ENCODE peak calls at places on chromosomes 11 and 22, in eight cellular contexts. One of them, this sample, is unnamed.

GRCh38 chr11:28858076-28858475 is 749.9 kb downstream of the METTL15 start:
- DNase-seq in HCEC 1CT: no peak
- DNase-seq in NCI-H1105: no peak
- DNase-seq in adrenal gland: no peak
- DNase-seq in HepG2: no peak
- DNase-seq in SW 1271: no peak
- DNase-seq in OCI-LY7: no peak
- DNase-seq in pancreas: no peak
- DNase-seq in this sample: no peak

GRCh38 chr22:21569459-21570161 is 2.1 kb downstream of the UBE2L3 start:
- DNase-seq in HepG2: no peak
- DNase-seq in NCI-H1105: no peak
- DNase-seq in OCI-LY7: no peak
- DNase-seq in pancreas: no peak
- DNase-seq in SW 1271: no peak
- DNase-seq in adrenal gland: no peak
- DNase-seq in HCEC 1CT: no peak
- DNase-seq in this sample: no peak

GRCh38 chr11:14202263-14203173 is 156.5 kb downstream of the RRAS2 start:
- DNase-seq in NCI-H1105: no peak
- DNase-seq in SW 1271: no peak
- DNase-seq in HCEC 1CT: no peak
- DNase-seq in HepG2: no peak
- DNase-seq in OCI-LY7: peak
- DNase-seq in adrenal gland: no peak
- DNase-seq in pancreas: no peak
- DNase-seq in this sample: no peak

GRCh38 chr11:70473873-70474690 is 75.8 kb downstream of the CTTN start:
- DNase-seq in adrenal gland: no peak
- DNase-seq in NCI-H1105: no peak
- DNase-seq in HepG2: no peak
- DNase-seq in OCI-LY7: no peak
- DNase-seq in pancreas: no peak
- DNase-seq in SW 1271: no peak
- DNase-seq in HCEC 1CT: no peak
- DNase-seq in this sample: no peak

GRCh38 chr22:33539902-33540751 is 380.1 kb downstream of the LARGE1 start:
- DNase-seq in adrenal gland: peak
- DNase-seq in NCI-H1105: no peak
- DNase-seq in OCI-LY7: no peak
- DNase-seq in HCEC 1CT: no peak
- DNase-seq in pancreas: peak
- DNase-seq in HepG2: peak
- DNase-seq in SW 1271: no peak
- DNase-seq in this sample: peak

GRCh38 chr11:109697140-109697843 is 275.3 kb downstream of the C11orf87 start:
- DNase-seq in SW 1271: peak
- DNase-seq in pancreas: peak
- DNase-seq in NCI-H1105: peak
- DNase-seq in HCEC 1CT: peak
- DNase-seq in adrenal gland: no peak
- DNase-seq in OCI-LY7: peak
- DNase-seq in HepG2: peak
- DNase-seq in this sample: no peak

GRCh38 chr22:46107753-46108563 is 42.4 kb upstream of the PPARA start:
- DNase-seq in HepG2: no peak
- DNase-seq in HCEC 1CT: no peak
- DNase-seq in NCI-H1105: no peak
- DNase-seq in adrenal gland: peak
- DNase-seq in OCI-LY7: no peak
- DNase-seq in SW 1271: no peak
- DNase-seq in pancreas: no peak
- DNase-seq in this sample: no peak

GRCh38 chr11:110303414-110303826 is 7.0 kb upstream of the RDX start:
- DNase-seq in HepG2: peak
- DNase-seq in HCEC 1CT: no peak
- DNase-seq in adrenal gland: no peak
- DNase-seq in NCI-H1105: no peak
- DNase-seq in SW 1271: no peak
- DNase-seq in pancreas: no peak
- DNase-seq in OCI-LY7: no peak
- DNase-seq in this sample: no peak

GRCh38 chr11:101459020-101459419 is 124.8 kb downstream of the TRPC6 start:
- DNase-seq in SW 1271: no peak
- DNase-seq in adrenal gland: no peak
- DNase-seq in OCI-LY7: no peak
- DNase-seq in HCEC 1CT: no peak
- DNase-seq in NCI-H1105: no peak
- DNase-seq in pancreas: no peak
- DNase-seq in HepG2: no peak
- DNase-seq in this sample: no peak

GRCh38 chr11:68839953-68840641 is 1.6 kb downstream of the CPT1A start:
- DNase-seq in NCI-H1105: no peak
- DNase-seq in SW 1271: peak
- DNase-seq in HepG2: no peak
- DNase-seq in pancreas: no peak
- DNase-seq in HCEC 1CT: no peak
- DNase-seq in OCI-LY7: peak
- DNase-seq in adrenal gland: no peak
- DNase-seq in this sample: no peak

GRCh38 chr11:48087974-48088681 is 107.8 kb downstream of the PTPRJ start:
- DNase-seq in HepG2: peak
- DNase-seq in adrenal gland: no peak
- DNase-seq in HCEC 1CT: no peak
- DNase-seq in SW 1271: no peak
- DNase-seq in NCI-H1105: peak
- DNase-seq in pancreas: no peak
- DNase-seq in OCI-LY7: no peak
- DNase-seq in this sample: peak

GRCh38 chr11:104000798-104001197 is 35.6 kb upstream of the DDI1 start:
- DNase-seq in NCI-H1105: no peak
- DNase-seq in SW 1271: no peak
- DNase-seq in OCI-LY7: no peak
- DNase-seq in adrenal gland: no peak
- DNase-seq in HCEC 1CT: no peak
- DNase-seq in pancreas: no peak
- DNase-seq in HepG2: no peak
- DNase-seq in this sample: no peak

GRCh38 chr11:69888671-69889076 is 69.5 kb upstream of the FGF3 start:
- DNase-seq in OCI-LY7: peak
- DNase-seq in HCEC 1CT: peak
- DNase-seq in SW 1271: peak
- DNase-seq in HepG2: peak
- DNase-seq in adrenal gland: peak
- DNase-seq in pancreas: peak
- DNase-seq in NCI-H1105: peak
- DNase-seq in this sample: peak

GRCh38 chr11:96464695-96465307 is 75.0 kb downstream of the JRKL start:
- DNase-seq in NCI-H1105: peak
- DNase-seq in HCEC 1CT: peak
- DNase-seq in SW 1271: peak
- DNase-seq in OCI-LY7: peak
- DNase-seq in adrenal gland: no peak
- DNase-seq in HepG2: peak
- DNase-seq in pancreas: no peak
- DNase-seq in this sample: no peak